ENCODE peak calls at places on chromosomes 6 and 20, in five cellular contexts. F is OCI-LY7; V is activated naive CD8-positive, alpha-beta T cell treated with anti-CD3 and anti-CD28 coated beads, Interleukin-2, amount 50 U/mL, for 24 hours; Q is NCI-H345; P is NCI-H748 treated with DMSO at 0.1 percent for 48 hours. E is an unnamed sample.

GRCh38 chr6:107489636-107490567 is at the start of gene SOBP:
- DNase-seq in F (peak; percentile 91), V (peak; percentile 43), Q (peak; percentile 84), P (peak; percentile 57), E (no peak)

GRCh38 chr6:85632164-85632942 is 10.3 kb downstream of the SYNCRIP start:
- DNase-seq in F (no peak), V (no peak), Q (no peak), P (no peak), E (no peak)

GRCh38 chr20:45311589-45312211 is 3.6 kb upstream of the MATN4 start:
- DNase-seq in F (peak; percentile 25), V (peak; percentile 80), Q (no peak), P (peak; percentile 2), E (peak; percentile 45)

GRCh38 chr6:166097914-166098522 is 69.6 kb downstream of the TBXT start:
- DNase-seq in F (no peak), V (peak; percentile 79), Q (no peak), P (peak; percentile 11), E (peak; percentile 30)

GRCh38 chr6:91781946-91782345 is 1195.1 kb upstream of the MAP3K7 start:
- DNase-seq in F (no peak), V (no peak), Q (peak; percentile 11), P (no peak), E (no peak)

GRCh38 chr6:166600932-166601331 is 14.5 kb upstream of the RAMACL start:
- DNase-seq in F (no peak), V (no peak), Q (no peak), P (no peak), E (no peak)

GRCh38 chr6:13273931-13274706 is 54.2 kb downstream of the TBC1D7 start:
- DNase-seq in F (no peak), V (peak; percentile 67), Q (no peak), P (no peak), E (no peak)

GRCh38 chr20:3042621-3043020 is 801 bp upstream of the GNRH2 start:
- DNase-seq in F (no peak), V (no peak), Q (no peak), P (no peak), E (peak; percentile 96)

GRCh38 chr6:162468326-162468725 is 259.2 kb downstream of the PRKN start:
- DNase-seq in F (no peak), V (no peak), Q (no peak), P (no peak), E (no peak)

GRCh38 chr6:7479801-7480266 is 61.6 kb upstream of the DSP start:
- DNase-seq in F (no peak), V (no peak), Q (no peak), P (no peak), E (no peak)

GRCh38 chr6:7642784-7643183 is 52.8 kb downstream of the SNRNP48 start:
- DNase-seq in F (no peak), V (no peak), Q (no peak), P (no peak), E (no peak)

GRCh38 chr6:85298553-85298952 is 151.3 kb upstream of the NT5E start:
- DNase-seq in F (no peak), V (no peak), Q (no peak), P (no peak), E (no peak)

GRCh38 chr20:43040427-43040826 is 149.3 kb downstream of the PTPRT start:
- DNase-seq in F (peak; percentile 6), V (no peak), Q (no peak), P (no peak), E (no peak)

GRCh38 chr20:15596220-15596875 is 976.9 kb downstream of the KIF16B start:
- DNase-seq in F (no peak), V (no peak), Q (no peak), P (no peak), E (no peak)

GRCh38 chr6:99282479-99283062 is 66.9 kb downstream of the FAXC start:
- DNase-seq in F (peak; percentile 18), V (no peak), Q (peak; percentile 1), P (peak; percentile 24), E (peak; percentile 10)

GRCh38 chr20:22921595-22922421 is 113.3 kb upstream of the SSTR4 start:
- DNase-seq in F (no peak), V (no peak), Q (no peak), P (no peak), E (no peak)

GRCh38 chr6:53033764-53034163 is 31.4 kb upstream of the FBXO9 start:
- DNase-seq in F (no peak), V (no peak), Q (no peak), P (no peak), E (no peak)

GRCh38 chr6:90351696-90352095 is 55.1 kb upstream of the BACH2 start:
- DNase-seq in F (no peak), V (no peak), Q (no peak), P (no peak), E (no peak)

GRCh38 chr20:33026779-33027759 is 4.4 kb upstream of the BPIFB6 start:
- DNase-seq in F (no peak), V (no peak), Q (no peak), P (no peak), E (no peak)

GRCh38 chr6:143276436-143276835 is 174.1 kb downstream of the ADAT2 start:
- DNase-seq in F (no peak), V (no peak), Q (no peak), P (no peak), E (no peak)

GRCh38 chr20:20410678-20411077 is 42.8 kb downstream of the INSM1 start:
- DNase-seq in F (no peak), V (no peak), Q (peak; percentile 93), P (peak; percentile 69), E (peak; percentile 92)

GRCh38 chr6:122364084-122364483 is 35.4 kb upstream of the HSF2 start:
- DNase-seq in F (no peak), V (no peak), Q (no peak), P (no peak), E (no peak)

E was measured in NCI-H510A treated with DMSO at 0.1 percent for 48 hours.